ENCODE peak calls at places on chromosomes 16 and 17, in six cellular contexts. D is A549, V is K562, P is HepG2, R is GM12878, I is upper lobe of left lung. Z is an unnamed sample.

GRCh38 chr16:80150978-80151705 is 389.7 kb upstream of the DYNLRB2 start:
- ATAC-seq in D (no peak), V (no peak), P (no peak), R (no peak), I (peak; percentile 13), Z (no peak)

GRCh38 chr17:70855401-70856054 is 686.2 kb downstream of the KCNJ2 start:
- ATAC-seq in D (no peak), V (no peak), P (no peak), R (no peak), I (no peak), Z (no peak)

GRCh38 chr17:18381158-18381952 is 3.8 kb downstream of the EVPLL start:
- ATAC-seq in D (no peak), V (peak; percentile 28), P (peak; percentile 17), R (no peak), I (no peak), Z (no peak)

GRCh38 chr17:16491131-16491702 is 776 bp downstream of the LRRC75A start:
- ATAC-seq in D (peak; percentile 1), V (no peak), P (peak; percentile 14), R (no peak), I (peak; percentile 15), Z (no peak)

GRCh38 chr16:21265104-21265825 is 12.8 kb downstream of the CRYM start:
- ATAC-seq in D (no peak), V (no peak), P (no peak), R (no peak), I (no peak), Z (no peak)

GRCh38 chr17:17181666-17182600 is 24.2 kb downstream of the PLD6 start:
- ATAC-seq in D (no peak), V (no peak), P (no peak), R (peak; percentile 86), I (no peak), Z (no peak)

GRCh38 chr16:13961099-13961811 is 41.3 kb downstream of the ERCC4 start:
- ATAC-seq in D (no peak), V (no peak), P (no peak), R (no peak), I (no peak), Z (no peak)

GRCh38 chr16:10896723-10897122 is 19.7 kb downstream of the CIITA start:
- ATAC-seq in D (no peak), V (no peak), P (no peak), R (peak; percentile 24), I (peak; percentile 65), Z (no peak)

GRCh38 chr16:72793017-72793416 is 254.9 kb downstream of the ZFHX3 start:
- ATAC-seq in D (no peak), V (no peak), P (no peak), R (no peak), I (no peak), Z (no peak)

GRCh38 chr17:31581022-31581483 is 189.6 kb downstream of the RAB11FIP4 start:
- ATAC-seq in D (peak; percentile 22), V (no peak), P (peak; percentile 51), R (peak; percentile 38), I (peak; percentile 70), Z (peak; percentile 82)

GRCh38 chr17:81511800-81512559 is 619 bp downstream of the ACTG1 start:
- ATAC-seq in D (peak; percentile 0), V (peak; percentile 6), P (no peak), R (no peak), I (no peak), Z (peak; percentile 23)

GRCh38 chr17:81514485-81514734 is 1.8 kb upstream of the ACTG1 start:
- ATAC-seq in D (no peak), V (no peak), P (no peak), R (no peak), I (no peak), Z (no peak)

GRCh38 chr17:81512560-81512983 is at the start of gene ACTG1:
- ATAC-seq in D (peak; percentile 30), V (peak; percentile 75), P (peak; percentile 21), R (peak; percentile 25), I (peak; percentile 81), Z (peak; percentile 81)

GRCh38 chr17:81513669-81514484 is 1.3 kb upstream of the ACTG1 start:
- ATAC-seq in D (peak; percentile 31), V (no peak), P (peak; percentile 60), R (peak; percentile 1), I (peak; percentile 31), Z (peak; percentile 8)

GRCh38 chr17:81512984-81513668 is 527 bp upstream of the ACTG1 start:
- ATAC-seq in D (peak; percentile 25), V (peak; percentile 1), P (peak; percentile 41), R (peak; percentile 10), I (peak; percentile 22), Z (peak; percentile 34)
- TF ChIP-seq POLR2A in D (no peak), V (no peak), P (peak; percentile 13), R (peak; percentile 59), I (no peak), Z (peak; percentile 7)

DNA sequence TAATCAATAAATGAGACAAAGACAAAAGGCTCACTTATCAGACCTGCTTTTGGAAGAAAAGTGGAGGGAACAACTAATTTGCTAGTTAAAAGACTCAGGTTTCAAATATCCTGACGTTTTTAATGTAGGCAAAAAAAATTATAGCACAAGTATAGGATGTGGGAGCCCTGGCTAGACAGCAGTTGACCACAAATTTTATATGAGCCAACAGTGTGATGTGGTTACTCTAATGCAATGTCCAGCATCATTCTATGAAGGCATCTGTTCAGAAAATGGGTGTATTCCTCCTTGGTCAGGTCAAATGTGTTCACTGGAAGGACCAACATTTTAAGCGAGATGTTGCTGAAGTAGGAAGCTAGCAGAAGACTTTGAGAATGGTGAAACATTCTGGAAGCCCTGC is 237.4 kb downstream of the MAP2K6 start:
- ATAC-seq in D (no peak), V (no peak), P (no peak), R (no peak), I (no peak), Z (no peak)
- TF ChIP-seq EP300 in D (no peak), V (no peak), P (no peak), R (no peak), I (no peak), Z (no peak)

GRCh38 chr16:29154676-29155121 is 169.8 kb downstream of the LAT start:
- ATAC-seq in D (no peak), V (no peak), P (no peak), R (no peak), I (no peak), Z (no peak)
- H3K27ac ChIP-seq in D (peak overlapping the region; percentile 85), V (no peak overlapping the region), P (no peak overlapping the region), R (no peak overlapping the region), I (no peak overlapping the region), Z (peak overlapping the region; percentile 80)

DNA sequence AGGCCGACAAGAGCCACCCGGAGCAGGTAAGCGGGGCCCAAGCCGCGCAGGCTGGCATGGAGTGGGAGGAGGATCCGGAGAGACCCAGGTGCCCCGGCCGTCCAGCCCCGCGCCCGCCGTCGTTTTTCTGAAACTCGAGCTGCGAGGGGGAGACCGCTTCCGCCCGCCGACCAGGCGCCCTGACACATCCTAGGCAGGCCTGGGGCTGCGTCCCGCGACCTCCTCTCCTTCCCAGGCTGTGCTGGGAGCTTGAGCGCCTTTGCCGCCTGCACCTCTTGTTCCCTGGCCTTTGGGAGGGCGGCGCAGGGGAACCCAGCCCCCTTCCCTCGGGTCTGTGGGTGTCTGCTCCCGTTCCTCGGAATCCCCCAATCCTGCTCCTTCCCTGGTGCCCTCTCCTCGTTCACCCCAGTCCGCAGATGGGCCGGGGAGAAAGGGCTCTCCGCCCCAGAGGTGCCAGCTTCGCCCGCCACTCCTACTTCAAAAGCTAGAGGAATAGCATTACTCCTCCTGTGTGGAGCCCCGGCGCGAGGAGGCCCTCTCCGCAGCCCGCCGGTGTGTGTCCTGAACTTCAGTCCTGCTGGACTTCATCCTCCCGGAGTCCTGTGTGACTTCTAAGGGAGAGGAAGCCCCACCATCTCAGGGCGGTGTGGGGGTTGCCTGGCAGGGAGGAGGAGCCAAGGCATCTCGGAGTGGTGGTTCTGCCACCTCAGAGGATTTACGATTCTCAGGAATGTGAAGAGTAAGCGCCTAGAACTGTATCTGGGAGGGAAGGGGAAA is 1.0 kb downstream of the NHERF1 start:
- ATAC-seq in D (peak; percentile 7), V (peak; percentile 14), P (no peak), R (peak; percentile 33), I (peak; percentile 15), Z (no peak)
- TF ChIP-seq POLR2A in D (no peak), V (no peak), P (no peak), R (no peak), I (no peak), Z (no peak)

GRCh38 chr17:47969975-47970724 is 763 bp upstream of the CDK5RAP3 start:
- ATAC-seq in D (no peak), V (no peak), P (peak; percentile 18), R (no peak), I (no peak), Z (no peak)

GRCh38 chr17:47968836-47969235 is 2.1 kb upstream of the CDK5RAP3 start:
- ATAC-seq in D (no peak), V (no peak), P (no peak), R (no peak), I (no peak), Z (no peak)

GRCh38 chr17:47967607-47968252 is 3.2 kb upstream of the CDK5RAP3 start:
- ATAC-seq in D (peak; percentile 35), V (no peak), P (no peak), R (no peak), I (no peak), Z (no peak)

GRCh38 chr17:47973541-47973940 is 2.6 kb downstream of the CDK5RAP3 start:
- ATAC-seq in D (no peak), V (no peak), P (no peak), R (no peak), I (no peak), Z (no peak)

GRCh38 chr17:47970725-47971511 is at the start of gene CDK5RAP3:
- ATAC-seq in D (peak; percentile 96), V (peak; percentile 99), P (peak; percentile 97), R (peak; percentile 98), I (peak; percentile 99), Z (peak; percentile 99)
- TF ChIP-seq EP300 in D (no peak), V (no peak), P (peak; percentile 62), R (no peak), I (no peak), Z (no peak)

GRCh38 chr16:53073053-53073452 is 18.3 kb downstream of the CHD9 start:
- ATAC-seq in D (no peak), V (no peak), P (no peak), R (no peak), I (no peak), Z (no peak)

GRCh38 chr16:53067675-53068074 is 12.9 kb downstream of the CHD9 start:
- ATAC-seq in D (no peak), V (no peak), P (no peak), R (no peak), I (no peak), Z (no peak)

GRCh38 chr16:53068423-53068833 is 13.6 kb downstream of the CHD9 start:
- ATAC-seq in D (no peak), V (no peak), P (no peak), R (peak; percentile 62), I (no peak), Z (no peak)

GRCh38 chr16:53069772-53070171 is 15.0 kb downstream of the CHD9 start:
- ATAC-seq in D (no peak), V (no peak), P (no peak), R (peak; percentile 3), I (no peak), Z (no peak)

DNA sequence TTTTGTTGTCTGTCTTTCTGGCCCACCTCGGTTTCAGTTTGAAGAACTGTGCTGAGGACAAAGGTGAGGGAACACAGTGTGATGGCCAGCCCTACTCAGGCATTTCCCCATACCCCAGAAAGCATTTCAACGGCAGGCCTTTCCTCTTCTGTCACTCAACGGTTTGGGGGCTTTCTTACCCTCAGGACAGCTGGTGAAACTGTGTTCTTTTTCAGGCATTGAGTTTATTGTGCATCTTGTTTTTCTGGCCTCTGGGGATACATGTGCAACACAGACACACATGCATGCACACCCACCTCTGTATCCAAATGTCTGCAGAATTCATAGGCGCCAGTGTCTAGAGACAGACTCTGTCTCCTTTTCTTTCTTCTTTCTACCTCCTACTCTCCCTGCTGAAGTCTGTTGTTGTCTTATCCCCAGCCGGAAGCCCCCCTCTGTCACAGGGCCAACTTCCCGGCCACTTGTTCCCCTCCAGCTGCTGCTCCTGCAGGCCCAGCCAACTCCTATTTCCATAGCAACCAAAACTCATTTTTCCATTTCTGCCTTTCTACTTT is 17.0 kb downstream of the CHD9 start:
- ATAC-seq in D (no peak), V (no peak), P (no peak), R (peak; percentile 80), I (peak; percentile 81), Z (peak; percentile 74)
- H3K27ac ChIP-seq in D (no peak overlapping the region), V (no peak overlapping the region), P (no peak overlapping the region), R (peak overlapping the region; percentile 78), I (peak overlapping the region; percentile 44), Z (peak overlapping the region; percentile 77)

Z was measured in gastroesophageal sphincter.